ENCODE peak calls at places on chromosome 12, in seven cellular contexts. W is type B pancreatic cell, G is neural crest cell, X is GM12865, V is fibroblast of lung, E is astrocyte, P is retinal pigment epithelial cell. I is an unnamed sample.

GRCh38 chr12:25904442-25904841 is 54.0 kb upstream of the RASSF8 start:
- DNase-seq in W (no peak), V (peak), G (no peak), X (no peak), P (no peak), E (no peak), I (peak)

GRCh38 chr12:112018571-112019237 is 5.5 kb downstream of the ERP29 start:
- DNase-seq in G (no peak), W (no peak), V (peak), P (no peak), E (peak), X (no peak), I (peak)

GRCh38 chr12:93766802-93767523 is 89.8 kb downstream of the CRADD start:
- DNase-seq in G (no peak), P (no peak), V (peak), W (no peak), X (peak), E (peak), I (peak)

GRCh38 chr12:75724913-75725312 is 213.5 kb upstream of the KRR1 start:
- DNase-seq in X (no peak), G (no peak), V (peak), P (no peak), E (peak), W (no peak), I (peak)

GRCh38 chr12:23204933-23205778 is 580.2 kb downstream of the ETNK1 start:
- DNase-seq in E (peak), G (no peak), P (peak), V (peak), W (no peak), X (peak), I (peak)

GRCh38 chr12:122449317-122449716 is 26.8 kb upstream of the CLIP1 start:
- DNase-seq in W (no peak), G (no peak), P (peak), X (no peak), V (peak), E (peak), I (peak)

GRCh38 chr12:67237231-67237630 is 31.9 kb upstream of the CAND1 start:
- DNase-seq in P (no peak), V (no peak), W (no peak), X (no peak), E (no peak), G (peak), I (no peak)

GRCh38 chr12:25056486-25057130 is 107.7 kb upstream of the BCAT1 start:
- DNase-seq in W (no peak), P (no peak), G (no peak), V (no peak), E (no peak), X (no peak), I (peak)

GRCh38 chr12:14416658-14417057 is 51.2 kb downstream of the ATF7IP start:
- DNase-seq in E (peak), G (peak), P (peak), X (peak), W (no peak), V (peak), I (peak)

GRCh38 chr12:12784911-12785814 is at the start of gene APOLD1:
- DNase-seq in V (no peak), W (no peak), P (no peak), X (peak), E (no peak), G (no peak), I (no peak)

GRCh38 chr12:44286336-44286735 is 450.5 kb downstream of the TMEM117 start:
- DNase-seq in W (no peak), G (no peak), X (no peak), V (peak), P (peak), E (peak), I (no peak)

GRCh38 chr12:75446857-75447256 is 33.7 kb upstream of the GLIPR1 start:
- DNase-seq in G (no peak), X (no peak), W (no peak), P (peak), E (peak), V (peak), I (peak)

GRCh38 chr12:95179011-95179410 is 38.3 kb downstream of the FGD6 start:
- DNase-seq in W (no peak), X (no peak), G (no peak), E (peak), V (no peak), P (no peak), I (no peak)

GRCh38 chr12:112514926-112515642 is 96.3 kb downstream of the PTPN11 start:
- DNase-seq in W (no peak), G (no peak), E (no peak), P (no peak), X (no peak), V (no peak), I (no peak)

GRCh38 chr12:107983871-107984480 is 145.1 kb upstream of the WSCD2 start:
- DNase-seq in V (no peak), P (no peak), G (no peak), X (no peak), W (no peak), E (no peak), I (peak)

GRCh38 chr12:105705765-105706164 is 375.3 kb downstream of the C12orf75 start:
- DNase-seq in G (peak), X (peak), E (peak), P (no peak), W (no peak), V (peak), I (peak)

GRCh38 chr12:13962699-13963098 is 18.7 kb downstream of the GRIN2B start:
- DNase-seq in W (no peak), V (no peak), G (no peak), P (no peak), X (peak), E (no peak), I (peak)

GRCh38 chr12:104384141-104384880 is 72.4 kb upstream of the CHST11 start:
- DNase-seq in W (no peak), P (no peak), E (no peak), X (no peak), V (no peak), G (no peak), I (no peak)

GRCh38 chr12:12011880-12012260 is 58.9 kb upstream of the BCL2L14 start:
- DNase-seq in X (peak), E (no peak), V (no peak), G (no peak), W (no peak), P (no peak), I (no peak)

GRCh38 chr12:120094485-120094884 is 22.1 kb downstream of the RAB35 start:
- DNase-seq in P (no peak), X (no peak), W (no peak), G (no peak), V (no peak), E (no peak), I (no peak)

GRCh38 chr12:51848843-51849735 is 571 bp upstream of the FIGNL2 start:
- DNase-seq in G (peak), E (no peak), P (no peak), W (no peak), X (no peak), V (no peak), I (no peak)

GRCh38 chr12:67111182-67111581 is 158.0 kb upstream of the CAND1 start:
- DNase-seq in W (no peak), G (no peak), E (no peak), X (no peak), P (no peak), V (no peak), I (no peak)

GRCh38 chr12:123150273-123150803 is 552 bp downstream of the PITPNM2 start:
- DNase-seq in V (no peak), W (no peak), G (peak), X (no peak), P (no peak), E (no peak), I (no peak)

GRCh38 chr12:534216-534615 is 74.5 kb downstream of the B4GALNT3 start:
- DNase-seq in P (no peak), W (no peak), G (no peak), V (no peak), X (no peak), E (no peak), I (no peak)
- TF ChIP-seq CTCF in P (no peak), W (no peak), G (no peak), V (no peak), X (no peak), E (no peak), I (no peak)

GRCh38 chr12:131852551-131853299 is 24.5 kb downstream of the MMP17 start:
- DNase-seq in P (no peak), E (no peak), G (no peak), W (no peak), X (no peak), V (no peak), I (no peak)

GRCh38 chr12:131848753-131849152 is 20.6 kb downstream of the MMP17 start:
- DNase-seq in V (no peak), E (no peak), G (no peak), W (no peak), X (no peak), P (no peak), I (no peak)

GRCh38 chr12:131849700-131850553 is 21.7 kb downstream of the MMP17 start:
- DNase-seq in V (no peak), X (no peak), E (no peak), W (no peak), G (no peak), P (no peak), I (no peak)

GRCh38 chr12:131851741-131852550 is 23.8 kb downstream of the MMP17 start:
- DNase-seq in G (no peak), X (no peak), P (no peak), E (no peak), V (no peak), W (no peak), I (no peak)

DNA sequence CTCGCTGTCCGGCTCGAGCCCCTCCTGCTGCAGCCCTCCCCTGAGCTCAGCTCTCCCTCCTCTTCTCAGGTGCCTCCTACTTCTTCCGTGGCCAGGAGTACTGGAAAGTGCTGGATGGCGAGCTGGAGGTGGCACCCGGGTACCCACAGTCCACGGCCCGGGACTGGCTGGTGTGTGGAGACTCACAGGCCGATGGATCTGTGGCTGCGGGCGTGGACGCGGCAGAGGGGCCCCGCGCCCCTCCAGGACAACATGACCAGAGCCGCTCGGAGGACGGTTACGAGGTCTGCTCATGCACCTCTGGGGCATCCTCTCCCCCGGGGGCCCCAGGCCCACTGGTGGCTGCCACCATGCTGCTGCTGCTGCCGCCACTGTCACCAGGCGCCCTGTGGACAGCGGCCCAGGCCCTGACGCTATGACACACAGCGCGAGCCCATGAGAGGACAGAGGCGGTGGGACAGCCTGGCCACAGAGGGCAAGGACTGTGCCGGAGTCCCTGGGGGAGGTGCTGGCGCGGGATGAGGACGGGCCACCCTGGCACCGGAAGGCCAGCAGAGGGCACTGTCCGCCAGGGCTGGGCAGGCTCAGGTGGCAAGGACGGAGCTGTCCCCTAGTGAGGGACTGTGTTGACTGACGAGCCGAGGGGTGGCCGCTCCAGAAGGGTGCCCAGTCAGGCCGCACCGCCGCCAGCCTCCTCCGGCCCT is 22.8 kb downstream of the MMP17 start:
- DNase-seq in X (no peak), G (no peak), E (no peak), V (no peak), P (no peak), W (no peak), I (no peak)
- TF ChIP-seq CTCF in X (no peak), G (peak), E (peak), V (peak), P (peak), W (peak), I (no peak)

GRCh38 chr12:20194171-20194570 is 174.2 kb upstream of the PDE3A start:
- DNase-seq in E (peak), P (no peak), V (peak), X (no peak), G (no peak), W (no peak), I (peak)
- TF ChIP-seq CTCF in E (no peak), P (peak), V (peak), X (no peak), G (peak), W (peak), I (no peak)

GRCh38 chr12:55516391-55516790 is 24.2 kb downstream of the OR6C68 start:
- DNase-seq in G (no peak), P (no peak), E (no peak), W (no peak), X (no peak), V (no peak), I (no peak)

DNA sequence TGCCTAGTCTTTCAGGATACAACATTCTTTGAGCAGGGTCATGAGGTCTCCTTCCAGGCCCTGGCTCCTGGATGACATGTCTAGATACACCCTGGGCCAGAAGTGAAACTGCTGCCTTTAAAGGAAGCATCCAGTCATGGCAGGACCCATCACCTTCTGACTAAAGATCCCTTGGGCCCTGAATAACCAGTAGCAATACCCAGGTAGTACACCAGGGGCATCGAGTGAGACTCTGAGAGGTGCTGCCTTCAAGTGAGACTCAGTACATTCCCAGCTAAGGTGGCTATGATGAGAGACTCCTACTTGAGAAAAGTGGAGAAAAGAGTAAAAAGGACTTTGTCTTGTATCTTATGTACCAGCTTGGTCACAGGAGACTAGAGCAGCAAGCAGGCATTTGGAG is 23.5 kb downstream of the OR6C68 start:
- DNase-seq in W (no peak), G (no peak), P (no peak), E (no peak), V (no peak), X (peak), I (peak)
- TF ChIP-seq CTCF in W (peak), G (no peak), P (no peak), E (no peak), V (no peak), X (peak), I (no peak)

DNA sequence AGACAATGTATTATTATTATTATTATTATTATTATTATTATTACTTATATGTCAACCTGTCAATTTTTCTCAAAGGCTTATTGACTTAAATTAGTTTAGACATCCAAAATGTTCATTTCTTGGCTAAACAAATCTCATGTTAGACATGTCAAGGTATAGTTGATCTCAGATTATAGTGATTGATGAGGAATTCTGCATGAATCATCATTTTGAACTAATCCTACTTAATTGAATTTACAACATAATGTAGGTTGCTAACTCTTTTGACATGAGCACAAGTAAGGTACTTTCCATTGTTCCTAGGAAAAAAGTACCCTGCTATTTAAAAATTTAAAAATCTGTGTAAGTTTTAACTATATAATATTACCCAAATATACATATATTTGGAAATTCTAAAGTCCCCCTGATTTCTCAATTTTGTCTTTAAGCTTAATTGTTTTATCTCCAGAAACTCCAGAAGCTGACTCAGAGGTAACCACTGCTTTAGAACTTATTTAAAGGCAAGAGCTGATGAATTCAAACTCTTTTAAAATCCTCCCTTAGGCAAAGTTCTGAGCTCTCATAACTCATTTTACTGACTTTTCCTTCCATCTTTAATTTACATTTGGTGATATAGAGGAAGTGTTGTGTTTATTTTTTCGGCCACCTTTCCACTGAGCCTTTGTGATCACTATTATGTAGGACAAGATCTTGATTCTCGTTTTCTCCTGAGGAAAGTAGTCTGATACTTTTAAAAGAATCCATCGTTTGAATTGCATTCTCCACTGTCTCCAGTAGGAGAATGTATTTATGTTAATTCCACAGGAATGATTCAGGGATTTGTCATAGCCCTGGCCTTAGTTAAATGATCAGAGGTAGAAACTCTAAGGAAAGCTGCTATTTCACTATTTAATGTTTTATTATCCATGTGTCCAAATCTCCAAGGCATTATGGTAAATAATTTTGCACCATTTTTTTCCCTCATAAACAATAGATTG is 1304.5 kb downstream of the AACS start:
- DNase-seq in X (no peak), E (peak), V (peak), G (no peak), W (no peak), P (peak), I (peak)
- TF ChIP-seq CTCF in X (no peak), E (peak), V (peak), G (no peak), W (peak), P (peak), I (peak)

DNA sequence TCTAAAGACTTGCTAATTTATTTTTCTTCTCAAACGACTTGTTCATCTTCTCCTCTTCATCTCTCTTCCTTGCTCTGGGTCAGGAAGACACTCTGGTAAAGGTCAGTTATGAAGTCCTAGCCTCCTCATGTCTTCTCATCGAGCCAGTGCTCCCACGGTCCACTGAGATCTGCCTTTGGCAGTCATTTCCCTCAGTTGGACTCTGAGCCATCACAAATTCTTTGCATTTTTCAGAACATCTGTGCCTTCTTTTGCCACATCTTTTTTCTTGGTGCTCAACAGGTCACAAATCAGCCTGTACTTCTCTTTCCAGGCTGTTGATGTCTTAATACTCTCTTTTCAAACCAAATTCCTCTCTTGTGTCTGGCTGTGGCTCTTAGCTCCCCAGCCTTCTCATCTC is 49.7 kb downstream of the IGF1 start:
- DNase-seq in X (no peak), V (no peak), W (no peak), P (no peak), G (no peak), E (no peak), I (no peak)
- TF ChIP-seq CTCF in X (no peak), V (no peak), W (no peak), P (no peak), G (no peak), E (no peak), I (no peak)

GRCh38 chr12:127761880-127762279 is 505.1 kb upstream of the TMEM132C start:
- DNase-seq in G (no peak), W (no peak), X (no peak), V (no peak), E (no peak), P (no peak), I (no peak)
- TF ChIP-seq CTCF in G (no peak), W (no peak), X (no peak), V (no peak), E (no peak), P (no peak), I (no peak)

GRCh38 chr12:55074771-55075170 is 51.4 kb upstream of the OR9K2 start:
- DNase-seq in P (no peak), W (no peak), E (no peak), G (no peak), V (no peak), X (no peak), I (no peak)
- TF ChIP-seq CTCF in P (no peak), W (no peak), E (no peak), G (no peak), V (no peak), X (no peak), I (no peak)

DNA sequence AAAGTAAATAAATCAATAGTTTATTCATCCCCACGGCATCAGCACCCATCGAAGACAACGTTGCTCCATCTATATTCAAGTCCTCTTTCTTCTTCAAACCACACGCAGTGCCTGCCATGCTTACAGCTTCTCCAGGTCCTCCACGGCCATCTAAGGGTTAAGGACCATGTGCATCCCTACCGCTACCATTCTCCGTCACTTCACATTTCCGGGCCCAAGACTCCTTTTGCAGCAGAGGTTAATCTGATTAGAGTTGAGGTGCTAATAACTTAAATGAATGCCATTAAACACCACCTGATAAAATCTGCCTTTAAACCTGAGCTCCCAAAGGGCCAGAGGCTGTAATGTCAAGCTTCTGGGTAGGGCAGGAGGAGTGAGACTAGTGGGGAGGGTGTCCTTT is 79.7 kb upstream of the CCND2 start:
- DNase-seq in P (no peak), W (peak), E (no peak), X (no peak), G (no peak), V (no peak), I (no peak)
- TF ChIP-seq CTCF in P (no peak), W (no peak), E (no peak), X (no peak), G (no peak), V (no peak), I (no peak)

GRCh38 chr12:115791331-115791730 is 486.2 kb downstream of the MED13L start:
- DNase-seq in V (no peak), X (no peak), P (no peak), W (no peak), E (no peak), G (no peak), I (no peak)

GRCh38 chr12:115790526-115790925 is 487.0 kb downstream of the MED13L start:
- DNase-seq in V (no peak), P (no peak), E (no peak), X (no peak), W (no peak), G (no peak), I (no peak)

DNA sequence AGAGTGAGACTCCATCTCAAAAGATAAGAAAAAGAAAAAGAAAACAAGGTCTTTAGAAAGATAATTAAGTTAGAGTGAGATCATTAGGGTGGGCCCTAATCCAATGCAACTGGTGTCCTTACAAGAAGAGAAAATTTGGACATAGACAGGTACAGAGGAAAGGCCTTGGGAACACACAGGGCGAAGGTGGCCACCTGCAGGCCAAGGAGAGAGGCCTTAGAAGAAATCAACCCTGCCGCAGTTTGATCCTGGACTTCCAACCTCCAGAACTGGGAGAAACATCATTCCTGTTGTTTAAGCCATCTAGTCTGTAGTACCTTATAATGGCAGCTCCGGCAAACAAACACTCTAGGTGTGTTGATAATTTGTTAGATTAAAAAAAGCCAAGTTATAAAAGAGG is 491.9 kb downstream of the MED13L start:
- DNase-seq in X (no peak), P (no peak), V (no peak), W (no peak), G (no peak), E (no peak), I (no peak)
- TF ChIP-seq CTCF in X (no peak), P (no peak), V (no peak), W (no peak), G (no peak), E (no peak), I (no peak)